ENCODE peak calls at places on chromosomes 16 and 17, in nine cellular contexts. One of them, this sample, is unnamed.

GRCh38 chr17:64779344-64780095 is 117.4 kb upstream of the SMURF2 start:
- DNase-seq in spleen: peak
- DNase-seq in GM12892: no peak
- DNase-seq in upper lobe of left lung: peak
- DNase-seq in SK-N-SH: no peak
- DNase-seq in HCT116: no peak
- DNase-seq in stomach: no peak
- DNase-seq in prostate gland: no peak
- DNase-seq in H1: peak
- DNase-seq in this sample: no peak

GRCh38 chr16:56565023-56565477 is at the start of gene MT4:
- DNase-seq in prostate gland: no peak
- DNase-seq in stomach: no peak
- DNase-seq in upper lobe of left lung: peak
- DNase-seq in HCT116: no peak
- DNase-seq in H1: no peak
- DNase-seq in SK-N-SH: no peak
- DNase-seq in GM12892: no peak
- DNase-seq in spleen: no peak
- DNase-seq in this sample: no peak

GRCh38 chr16:2846511-2847310 is 11.3 kb downstream of the PRSS22 start:
- DNase-seq in upper lobe of left lung: no peak
- DNase-seq in GM12892: no peak
- DNase-seq in prostate gland: no peak
- DNase-seq in stomach: no peak
- DNase-seq in H1: no peak
- DNase-seq in HCT116: no peak
- DNase-seq in spleen: peak
- DNase-seq in SK-N-SH: no peak
- DNase-seq in this sample: no peak

GRCh38 chr16:89442990-89443726 is 47.2 kb downstream of the ANKRD11 start:
- DNase-seq in prostate gland: peak
- DNase-seq in stomach: peak
- DNase-seq in upper lobe of left lung: no peak
- DNase-seq in SK-N-SH: peak
- DNase-seq in H1: no peak
- DNase-seq in GM12892: no peak
- DNase-seq in HCT116: peak
- DNase-seq in spleen: peak
- DNase-seq in this sample: no peak

GRCh38 chr17:62064791-62065563 is at the start of gene MED13:
- DNase-seq in stomach: peak
- DNase-seq in prostate gland: peak
- DNase-seq in HCT116: no peak
- DNase-seq in upper lobe of left lung: peak
- DNase-seq in H1: peak
- DNase-seq in spleen: peak
- DNase-seq in SK-N-SH: peak
- DNase-seq in GM12892: no peak
- DNase-seq in this sample: peak

GRCh38 chr17:65604070-65604469 is 42.6 kb upstream of the AXIN2 start:
- DNase-seq in GM12892: no peak
- DNase-seq in upper lobe of left lung: no peak
- DNase-seq in HCT116: no peak
- DNase-seq in spleen: no peak
- DNase-seq in prostate gland: no peak
- DNase-seq in stomach: no peak
- DNase-seq in H1: no peak
- DNase-seq in SK-N-SH: no peak
- DNase-seq in this sample: no peak

GRCh38 chr17:60439501-60439900 is 17.2 kb downstream of the CHCT1 start:
- DNase-seq in SK-N-SH: no peak
- DNase-seq in stomach: no peak
- DNase-seq in upper lobe of left lung: no peak
- DNase-seq in spleen: no peak
- DNase-seq in HCT116: no peak
- DNase-seq in GM12892: no peak
- DNase-seq in H1: no peak
- DNase-seq in prostate gland: no peak
- DNase-seq in this sample: no peak

GRCh38 chr16:89185062-89185751 is 13.7 kb downstream of the CDH15 start:
- DNase-seq in stomach: no peak
- DNase-seq in GM12892: no peak
- DNase-seq in HCT116: no peak
- DNase-seq in upper lobe of left lung: peak
- DNase-seq in spleen: no peak
- DNase-seq in prostate gland: no peak
- DNase-seq in SK-N-SH: no peak
- DNase-seq in H1: peak
- DNase-seq in this sample: no peak

GRCh38 chr16:4882633-4883285 is 35.5 kb downstream of the UBN1 start:
- DNase-seq in spleen: no peak
- DNase-seq in GM12892: no peak
- DNase-seq in SK-N-SH: peak
- DNase-seq in HCT116: peak
- DNase-seq in prostate gland: peak
- DNase-seq in H1: no peak
- DNase-seq in upper lobe of left lung: no peak
- DNase-seq in stomach: peak
- DNase-seq in this sample: no peak

GRCh38 chr16:87423429-87423828 is 31.3 kb downstream of the MAP1LC3B start:
- DNase-seq in HCT116: no peak
- DNase-seq in H1: no peak
- DNase-seq in prostate gland: no peak
- DNase-seq in spleen: no peak
- DNase-seq in upper lobe of left lung: no peak
- DNase-seq in stomach: no peak
- DNase-seq in SK-N-SH: no peak
- DNase-seq in GM12892: no peak
- DNase-seq in this sample: no peak

GRCh38 chr17:28468781-28469180 is 4.7 kb upstream of the SLC13A2 start:
- DNase-seq in H1: no peak
- DNase-seq in GM12892: no peak
- DNase-seq in stomach: no peak
- DNase-seq in spleen: no peak
- DNase-seq in upper lobe of left lung: no peak
- DNase-seq in SK-N-SH: no peak
- DNase-seq in HCT116: no peak
- DNase-seq in prostate gland: no peak
- DNase-seq in this sample: no peak
- TF ChIP-seq POLR2AphosphoS5 in H1: no peak
- TF ChIP-seq POLR2AphosphoS5 in GM12892: no peak
- TF ChIP-seq POLR2AphosphoS5 in stomach: no peak
- TF ChIP-seq POLR2AphosphoS5 in spleen: no peak
- TF ChIP-seq POLR2AphosphoS5 in upper lobe of left lung: no peak
- TF ChIP-seq POLR2AphosphoS5 in SK-N-SH: no peak
- TF ChIP-seq POLR2AphosphoS5 in HCT116: no peak
- TF ChIP-seq POLR2AphosphoS5 in prostate gland: no peak
- TF ChIP-seq POLR2AphosphoS5 in this sample: no peak

GRCh38 chr17:1516403-1517161 is at the start of gene INPP5K:
- DNase-seq in spleen: peak
- DNase-seq in stomach: peak
- DNase-seq in SK-N-SH: peak
- DNase-seq in upper lobe of left lung: peak
- DNase-seq in H1: peak
- DNase-seq in HCT116: peak
- DNase-seq in GM12892: peak
- DNase-seq in prostate gland: peak
- DNase-seq in this sample: peak
- TF ChIP-seq POLR2AphosphoS5 in spleen: peak
- TF ChIP-seq POLR2AphosphoS5 in stomach: peak
- TF ChIP-seq POLR2AphosphoS5 in SK-N-SH: peak
- TF ChIP-seq POLR2AphosphoS5 in upper lobe of left lung: peak
- TF ChIP-seq POLR2AphosphoS5 in H1: peak
- TF ChIP-seq POLR2AphosphoS5 in HCT116: peak
- TF ChIP-seq POLR2AphosphoS5 in GM12892: peak
- TF ChIP-seq POLR2AphosphoS5 in prostate gland: peak
- TF ChIP-seq POLR2AphosphoS5 in this sample: peak

GRCh38 chr16:60991886-60992285 is 1044.4 kb downstream of the CDH8 start:
- DNase-seq in GM12892: no peak
- DNase-seq in HCT116: no peak
- DNase-seq in H1: no peak
- DNase-seq in prostate gland: no peak
- DNase-seq in SK-N-SH: no peak
- DNase-seq in upper lobe of left lung: no peak
- DNase-seq in stomach: no peak
- DNase-seq in spleen: no peak
- DNase-seq in this sample: no peak
- TF ChIP-seq POLR2AphosphoS5 in GM12892: no peak
- TF ChIP-seq POLR2AphosphoS5 in HCT116: no peak
- TF ChIP-seq POLR2AphosphoS5 in H1: no peak
- TF ChIP-seq POLR2AphosphoS5 in prostate gland: no peak
- TF ChIP-seq POLR2AphosphoS5 in SK-N-SH: no peak
- TF ChIP-seq POLR2AphosphoS5 in upper lobe of left lung: no peak
- TF ChIP-seq POLR2AphosphoS5 in stomach: no peak
- TF ChIP-seq POLR2AphosphoS5 in spleen: no peak
- TF ChIP-seq POLR2AphosphoS5 in this sample: no peak

GRCh38 chr16:11170201-11170600 is 85.8 kb downstream of the SOCS1 start:
- DNase-seq in HCT116: no peak
- DNase-seq in SK-N-SH: no peak
- DNase-seq in stomach: no peak
- DNase-seq in H1: no peak
- DNase-seq in GM12892: no peak
- DNase-seq in prostate gland: no peak
- DNase-seq in upper lobe of left lung: no peak
- DNase-seq in spleen: no peak
- DNase-seq in this sample: no peak
- TF ChIP-seq POLR2AphosphoS5 in HCT116: no peak
- TF ChIP-seq POLR2AphosphoS5 in SK-N-SH: no peak
- TF ChIP-seq POLR2AphosphoS5 in stomach: no peak
- TF ChIP-seq POLR2AphosphoS5 in H1: no peak
- TF ChIP-seq POLR2AphosphoS5 in GM12892: no peak
- TF ChIP-seq POLR2AphosphoS5 in prostate gland: no peak
- TF ChIP-seq POLR2AphosphoS5 in upper lobe of left lung: no peak
- TF ChIP-seq POLR2AphosphoS5 in spleen: no peak
- TF ChIP-seq POLR2AphosphoS5 in this sample: no peak

This sample was measured in breast epithelium.